ENCODE peak calls at places on chromosomes 4 and X, in eight cellular contexts. One of them, this sample, is unnamed.

GRCh38 chrX:118197730-118198129 is 81.1 kb upstream of the KLHL13 start:
- DNase-seq in NCI-H446 treated with DMSO at 0.1 percent for 48 hours: no peak
- DNase-seq in T follicular helper cell: no peak
- DNase-seq in NCI-H1694 treated with DMSO at 0.1 percent for 48 hours: no peak
- DNase-seq in progenitor cell of endocrine pancreas: no peak
- DNase-seq in hippocampal formation: no peak
- DNase-seq in stimulated activated CD4-positive, alpha-beta T cell treated with anti-CD3 and anti-CD28 coated beads, TNF-alpha, amount 100 ng/mL, for 48 hours: no peak
- DNase-seq in GM23338: no peak
- DNase-seq in this sample: no peak

GRCh38 chr4:132792305-132792704 is 356.8 kb upstream of the PCDH10 start:
- DNase-seq in NCI-H446 treated with DMSO at 0.1 percent for 48 hours: no peak
- DNase-seq in T follicular helper cell: no peak
- DNase-seq in NCI-H1694 treated with DMSO at 0.1 percent for 48 hours: no peak
- DNase-seq in progenitor cell of endocrine pancreas: no peak
- DNase-seq in hippocampal formation: no peak
- DNase-seq in stimulated activated CD4-positive, alpha-beta T cell treated with anti-CD3 and anti-CD28 coated beads, TNF-alpha, amount 100 ng/mL, for 48 hours: no peak
- DNase-seq in GM23338: no peak
- DNase-seq in this sample: no peak

GRCh38 chr4:113996599-113997177 is 17.2 kb upstream of the ARSJ start:
- DNase-seq in NCI-H446 treated with DMSO at 0.1 percent for 48 hours: no peak
- DNase-seq in T follicular helper cell: no peak
- DNase-seq in NCI-H1694 treated with DMSO at 0.1 percent for 48 hours: no peak
- DNase-seq in progenitor cell of endocrine pancreas: no peak
- DNase-seq in hippocampal formation: no peak
- DNase-seq in stimulated activated CD4-positive, alpha-beta T cell treated with anti-CD3 and anti-CD28 coated beads, TNF-alpha, amount 100 ng/mL, for 48 hours: no peak
- DNase-seq in GM23338: no peak
- DNase-seq in this sample: no peak

GRCh38 chr4:139144161-139144859 is 32.7 kb downstream of the ELF2 start:
- DNase-seq in NCI-H446 treated with DMSO at 0.1 percent for 48 hours: no peak
- DNase-seq in T follicular helper cell: no peak
- DNase-seq in NCI-H1694 treated with DMSO at 0.1 percent for 48 hours: no peak
- DNase-seq in progenitor cell of endocrine pancreas: no peak
- DNase-seq in hippocampal formation: no peak
- DNase-seq in stimulated activated CD4-positive, alpha-beta T cell treated with anti-CD3 and anti-CD28 coated beads, TNF-alpha, amount 100 ng/mL, for 48 hours: no peak
- DNase-seq in GM23338: peak; percentile 82
- DNase-seq in this sample: no peak

GRCh38 chr4:40283413-40283812 is 51.7 kb upstream of the CHRNA9 start:
- DNase-seq in NCI-H446 treated with DMSO at 0.1 percent for 48 hours: no peak
- DNase-seq in T follicular helper cell: no peak
- DNase-seq in NCI-H1694 treated with DMSO at 0.1 percent for 48 hours: no peak
- DNase-seq in progenitor cell of endocrine pancreas: no peak
- DNase-seq in hippocampal formation: no peak
- DNase-seq in stimulated activated CD4-positive, alpha-beta T cell treated with anti-CD3 and anti-CD28 coated beads, TNF-alpha, amount 100 ng/mL, for 48 hours: no peak
- DNase-seq in GM23338: peak; percentile 15
- DNase-seq in this sample: no peak

GRCh38 chr4:1209821-1210220 is 37.4 kb upstream of the SPON2 start:
- DNase-seq in NCI-H446 treated with DMSO at 0.1 percent for 48 hours: no peak
- DNase-seq in T follicular helper cell: no peak
- DNase-seq in NCI-H1694 treated with DMSO at 0.1 percent for 48 hours: no peak
- DNase-seq in progenitor cell of endocrine pancreas: no peak
- DNase-seq in hippocampal formation: peak; percentile 55
- DNase-seq in stimulated activated CD4-positive, alpha-beta T cell treated with anti-CD3 and anti-CD28 coated beads, TNF-alpha, amount 100 ng/mL, for 48 hours: no peak
- DNase-seq in GM23338: peak; percentile 3
- DNase-seq in this sample: no peak

GRCh38 chr4:128812360-128812958 is 3.0 kb downstream of the JADE1 start:
- DNase-seq in NCI-H446 treated with DMSO at 0.1 percent for 48 hours: peak; percentile 30
- DNase-seq in T follicular helper cell: no peak
- DNase-seq in NCI-H1694 treated with DMSO at 0.1 percent for 48 hours: peak; percentile 23
- DNase-seq in progenitor cell of endocrine pancreas: peak; percentile 40
- DNase-seq in hippocampal formation: no peak
- DNase-seq in stimulated activated CD4-positive, alpha-beta T cell treated with anti-CD3 and anti-CD28 coated beads, TNF-alpha, amount 100 ng/mL, for 48 hours: peak; percentile 31
- DNase-seq in GM23338: peak; percentile 82
- DNase-seq in this sample: no peak

GRCh38 chr4:168440442-168441264 is 39.6 kb downstream of the DDX60L start:
- DNase-seq in NCI-H446 treated with DMSO at 0.1 percent for 48 hours: no peak
- DNase-seq in T follicular helper cell: no peak
- DNase-seq in NCI-H1694 treated with DMSO at 0.1 percent for 48 hours: no peak
- DNase-seq in progenitor cell of endocrine pancreas: no peak
- DNase-seq in hippocampal formation: no peak
- DNase-seq in stimulated activated CD4-positive, alpha-beta T cell treated with anti-CD3 and anti-CD28 coated beads, TNF-alpha, amount 100 ng/mL, for 48 hours: no peak
- DNase-seq in GM23338: no peak
- DNase-seq in this sample: no peak

GRCh38 chr4:98864560-98864959 is 64.4 kb downstream of the EIF4E start:
- DNase-seq in NCI-H446 treated with DMSO at 0.1 percent for 48 hours: no peak
- DNase-seq in T follicular helper cell: no peak
- DNase-seq in NCI-H1694 treated with DMSO at 0.1 percent for 48 hours: no peak
- DNase-seq in progenitor cell of endocrine pancreas: no peak
- DNase-seq in hippocampal formation: no peak
- DNase-seq in stimulated activated CD4-positive, alpha-beta T cell treated with anti-CD3 and anti-CD28 coated beads, TNF-alpha, amount 100 ng/mL, for 48 hours: peak; percentile 19
- DNase-seq in GM23338: no peak
- DNase-seq in this sample: no peak

GRCh38 chr4:7015383-7016035 is 27.7 kb upstream of the TADA2B start:
- DNase-seq in NCI-H446 treated with DMSO at 0.1 percent for 48 hours: no peak
- DNase-seq in T follicular helper cell: no peak
- DNase-seq in NCI-H1694 treated with DMSO at 0.1 percent for 48 hours: no peak
- DNase-seq in progenitor cell of endocrine pancreas: no peak
- DNase-seq in hippocampal formation: no peak
- DNase-seq in stimulated activated CD4-positive, alpha-beta T cell treated with anti-CD3 and anti-CD28 coated beads, TNF-alpha, amount 100 ng/mL, for 48 hours: no peak
- DNase-seq in GM23338: no peak
- DNase-seq in this sample: no peak

GRCh38 chr4:151983854-151984253 is 223.0 kb upstream of the GATB start:
- DNase-seq in NCI-H446 treated with DMSO at 0.1 percent for 48 hours: no peak
- DNase-seq in T follicular helper cell: no peak
- DNase-seq in NCI-H1694 treated with DMSO at 0.1 percent for 48 hours: peak; percentile 13
- DNase-seq in progenitor cell of endocrine pancreas: no peak
- DNase-seq in hippocampal formation: no peak
- DNase-seq in stimulated activated CD4-positive, alpha-beta T cell treated with anti-CD3 and anti-CD28 coated beads, TNF-alpha, amount 100 ng/mL, for 48 hours: no peak
- DNase-seq in GM23338: no peak
- DNase-seq in this sample: no peak

GRCh38 chrX:3576886-3577516 is 136.4 kb downstream of the PRKX start:
- DNase-seq in NCI-H446 treated with DMSO at 0.1 percent for 48 hours: peak; percentile 10
- DNase-seq in T follicular helper cell: no peak
- DNase-seq in NCI-H1694 treated with DMSO at 0.1 percent for 48 hours: peak; percentile 63
- DNase-seq in progenitor cell of endocrine pancreas: no peak
- DNase-seq in hippocampal formation: no peak
- DNase-seq in stimulated activated CD4-positive, alpha-beta T cell treated with anti-CD3 and anti-CD28 coated beads, TNF-alpha, amount 100 ng/mL, for 48 hours: no peak
- DNase-seq in GM23338: no peak
- DNase-seq in this sample: no peak

GRCh38 chr4:8586671-8587468 is 5.7 kb upstream of the CPZ start:
- DNase-seq in NCI-H446 treated with DMSO at 0.1 percent for 48 hours: no peak
- DNase-seq in T follicular helper cell: no peak
- DNase-seq in NCI-H1694 treated with DMSO at 0.1 percent for 48 hours: no peak
- DNase-seq in progenitor cell of endocrine pancreas: no peak
- DNase-seq in hippocampal formation: no peak
- DNase-seq in stimulated activated CD4-positive, alpha-beta T cell treated with anti-CD3 and anti-CD28 coated beads, TNF-alpha, amount 100 ng/mL, for 48 hours: no peak
- DNase-seq in GM23338: no peak
- DNase-seq in this sample: no peak

GRCh38 chr4:177484613-177485021 is 42.4 kb upstream of the AGA start:
- DNase-seq in NCI-H446 treated with DMSO at 0.1 percent for 48 hours: no peak
- DNase-seq in T follicular helper cell: no peak
- DNase-seq in NCI-H1694 treated with DMSO at 0.1 percent for 48 hours: no peak
- DNase-seq in progenitor cell of endocrine pancreas: no peak
- DNase-seq in hippocampal formation: no peak
- DNase-seq in stimulated activated CD4-positive, alpha-beta T cell treated with anti-CD3 and anti-CD28 coated beads, TNF-alpha, amount 100 ng/mL, for 48 hours: no peak
- DNase-seq in GM23338: peak; percentile 51
- DNase-seq in this sample: no peak

GRCh38 chr4:119646347-119647071 is 17.9 kb upstream of the PDE5A start:
- DNase-seq in NCI-H446 treated with DMSO at 0.1 percent for 48 hours: peak; percentile 98
- DNase-seq in T follicular helper cell: no peak
- DNase-seq in NCI-H1694 treated with DMSO at 0.1 percent for 48 hours: peak; percentile 94
- DNase-seq in progenitor cell of endocrine pancreas: no peak
- DNase-seq in hippocampal formation: no peak
- DNase-seq in stimulated activated CD4-positive, alpha-beta T cell treated with anti-CD3 and anti-CD28 coated beads, TNF-alpha, amount 100 ng/mL, for 48 hours: no peak
- DNase-seq in GM23338: no peak
- DNase-seq in this sample: no peak

GRCh38 chr4:38273369-38273768 is 313.2 kb downstream of the PTTG2 start:
- DNase-seq in NCI-H446 treated with DMSO at 0.1 percent for 48 hours: no peak
- DNase-seq in T follicular helper cell: no peak
- DNase-seq in NCI-H1694 treated with DMSO at 0.1 percent for 48 hours: no peak
- DNase-seq in progenitor cell of endocrine pancreas: no peak
- DNase-seq in hippocampal formation: peak; percentile 33
- DNase-seq in stimulated activated CD4-positive, alpha-beta T cell treated with anti-CD3 and anti-CD28 coated beads, TNF-alpha, amount 100 ng/mL, for 48 hours: no peak
- DNase-seq in GM23338: no peak
- DNase-seq in this sample: no peak

GRCh38 chr4:120056249-120056648 is 10.4 kb downstream of the MAD2L1 start:
- DNase-seq in NCI-H446 treated with DMSO at 0.1 percent for 48 hours: no peak
- DNase-seq in T follicular helper cell: no peak
- DNase-seq in NCI-H1694 treated with DMSO at 0.1 percent for 48 hours: no peak
- DNase-seq in progenitor cell of endocrine pancreas: no peak
- DNase-seq in hippocampal formation: no peak
- DNase-seq in stimulated activated CD4-positive, alpha-beta T cell treated with anti-CD3 and anti-CD28 coated beads, TNF-alpha, amount 100 ng/mL, for 48 hours: no peak
- DNase-seq in GM23338: no peak
- DNase-seq in this sample: no peak

GRCh38 chr4:185359767-185360446 is 35.8 kb downstream of the LRP2BP start:
- DNase-seq in NCI-H446 treated with DMSO at 0.1 percent for 48 hours: no peak
- DNase-seq in T follicular helper cell: no peak
- DNase-seq in NCI-H1694 treated with DMSO at 0.1 percent for 48 hours: no peak
- DNase-seq in progenitor cell of endocrine pancreas: no peak
- DNase-seq in hippocampal formation: no peak
- DNase-seq in stimulated activated CD4-positive, alpha-beta T cell treated with anti-CD3 and anti-CD28 coated beads, TNF-alpha, amount 100 ng/mL, for 48 hours: no peak
- DNase-seq in GM23338: no peak
- DNase-seq in this sample: no peak

GRCh38 chrX:150680974-150681373 is 12.2 kb upstream of the MTMR1 start:
- DNase-seq in NCI-H446 treated with DMSO at 0.1 percent for 48 hours: no peak
- DNase-seq in T follicular helper cell: no peak
- DNase-seq in NCI-H1694 treated with DMSO at 0.1 percent for 48 hours: no peak
- DNase-seq in progenitor cell of endocrine pancreas: no peak
- DNase-seq in hippocampal formation: no peak
- DNase-seq in stimulated activated CD4-positive, alpha-beta T cell treated with anti-CD3 and anti-CD28 coated beads, TNF-alpha, amount 100 ng/mL, for 48 hours: no peak
- DNase-seq in GM23338: peak; percentile 48
- DNase-seq in this sample: no peak

GRCh38 chr4:122403860-122404259 is 25.0 kb downstream of the ADAD1 start:
- DNase-seq in NCI-H446 treated with DMSO at 0.1 percent for 48 hours: no peak
- DNase-seq in T follicular helper cell: no peak
- DNase-seq in NCI-H1694 treated with DMSO at 0.1 percent for 48 hours: no peak
- DNase-seq in progenitor cell of endocrine pancreas: no peak
- DNase-seq in hippocampal formation: no peak
- DNase-seq in stimulated activated CD4-positive, alpha-beta T cell treated with anti-CD3 and anti-CD28 coated beads, TNF-alpha, amount 100 ng/mL, for 48 hours: no peak
- DNase-seq in GM23338: no peak
- DNase-seq in this sample: no peak

GRCh38 chr4:57131849-57132745 is 21.9 kb upstream of the IGFBP7 start:
- DNase-seq in NCI-H446 treated with DMSO at 0.1 percent for 48 hours: peak; percentile 57
- DNase-seq in T follicular helper cell: no peak
- DNase-seq in NCI-H1694 treated with DMSO at 0.1 percent for 48 hours: peak; percentile 3
- DNase-seq in progenitor cell of endocrine pancreas: no peak
- DNase-seq in hippocampal formation: no peak
- DNase-seq in stimulated activated CD4-positive, alpha-beta T cell treated with anti-CD3 and anti-CD28 coated beads, TNF-alpha, amount 100 ng/mL, for 48 hours: no peak
- DNase-seq in GM23338: peak; percentile 57
- DNase-seq in this sample: no peak

GRCh38 chrX:13764284-13764683 is 29.7 kb downstream of the OFD1 start:
- DNase-seq in NCI-H446 treated with DMSO at 0.1 percent for 48 hours: no peak
- DNase-seq in T follicular helper cell: no peak
- DNase-seq in NCI-H1694 treated with DMSO at 0.1 percent for 48 hours: no peak
- DNase-seq in progenitor cell of endocrine pancreas: no peak
- DNase-seq in hippocampal formation: peak; percentile 9
- DNase-seq in stimulated activated CD4-positive, alpha-beta T cell treated with anti-CD3 and anti-CD28 coated beads, TNF-alpha, amount 100 ng/mL, for 48 hours: no peak
- DNase-seq in GM23338: no peak
- DNase-seq in this sample: no peak

GRCh38 chrX:8738588-8739189 is 6.8 kb upstream of the ANOS1 start:
- DNase-seq in NCI-H446 treated with DMSO at 0.1 percent for 48 hours: no peak
- DNase-seq in T follicular helper cell: no peak
- DNase-seq in NCI-H1694 treated with DMSO at 0.1 percent for 48 hours: peak; percentile 9
- DNase-seq in progenitor cell of endocrine pancreas: no peak
- DNase-seq in hippocampal formation: peak; percentile 4
- DNase-seq in stimulated activated CD4-positive, alpha-beta T cell treated with anti-CD3 and anti-CD28 coated beads, TNF-alpha, amount 100 ng/mL, for 48 hours: no peak
- DNase-seq in GM23338: peak; percentile 72
- DNase-seq in this sample: no peak

GRCh38 chr4:84985952-84986351 is 19.5 kb upstream of the WDFY3 start:
- DNase-seq in NCI-H446 treated with DMSO at 0.1 percent for 48 hours: no peak
- DNase-seq in T follicular helper cell: no peak
- DNase-seq in NCI-H1694 treated with DMSO at 0.1 percent for 48 hours: no peak
- DNase-seq in progenitor cell of endocrine pancreas: no peak
- DNase-seq in hippocampal formation: no peak
- DNase-seq in stimulated activated CD4-positive, alpha-beta T cell treated with anti-CD3 and anti-CD28 coated beads, TNF-alpha, amount 100 ng/mL, for 48 hours: no peak
- DNase-seq in GM23338: no peak
- DNase-seq in this sample: no peak

GRCh38 chr4:153169811-153170210 is 34.4 kb upstream of the TRIM2 start:
- DNase-seq in NCI-H446 treated with DMSO at 0.1 percent for 48 hours: no peak
- DNase-seq in T follicular helper cell: no peak
- DNase-seq in NCI-H1694 treated with DMSO at 0.1 percent for 48 hours: no peak
- DNase-seq in progenitor cell of endocrine pancreas: no peak
- DNase-seq in hippocampal formation: peak; percentile 78
- DNase-seq in stimulated activated CD4-positive, alpha-beta T cell treated with anti-CD3 and anti-CD28 coated beads, TNF-alpha, amount 100 ng/mL, for 48 hours: no peak
- DNase-seq in GM23338: no peak
- DNase-seq in this sample: no peak

GRCh38 chr4:47031713-47032404 is 492 bp downstream of the GABRB1 start:
- DNase-seq in NCI-H446 treated with DMSO at 0.1 percent for 48 hours: no peak
- DNase-seq in T follicular helper cell: no peak
- DNase-seq in NCI-H1694 treated with DMSO at 0.1 percent for 48 hours: no peak
- DNase-seq in progenitor cell of endocrine pancreas: peak; percentile 9
- DNase-seq in hippocampal formation: no peak
- DNase-seq in stimulated activated CD4-positive, alpha-beta T cell treated with anti-CD3 and anti-CD28 coated beads, TNF-alpha, amount 100 ng/mL, for 48 hours: no peak
- DNase-seq in GM23338: no peak
- DNase-seq in this sample: no peak

GRCh38 chrX:85108165-85108564 is 104.5 kb downstream of the APOOL start:
- DNase-seq in NCI-H446 treated with DMSO at 0.1 percent for 48 hours: peak; percentile 44
- DNase-seq in T follicular helper cell: no peak
- DNase-seq in NCI-H1694 treated with DMSO at 0.1 percent for 48 hours: no peak
- DNase-seq in progenitor cell of endocrine pancreas: no peak
- DNase-seq in hippocampal formation: no peak
- DNase-seq in stimulated activated CD4-positive, alpha-beta T cell treated with anti-CD3 and anti-CD28 coated beads, TNF-alpha, amount 100 ng/mL, for 48 hours: no peak
- DNase-seq in GM23338: no peak
- DNase-seq in this sample: no peak

This sample was measured in effector memory CD4-positive, alpha-beta T cell.